ENCODE peak calls at places on chromosomes 12 and 14, in four cellular contexts. One of them, this sample, is unnamed.

GRCh38 chr14:91545946-91546716 is 36.0 kb upstream of the PPP4R3A start:
- DNase-seq in HepG2: no peak
- DNase-seq in H1: no peak
- DNase-seq in GM12878: no peak
- DNase-seq in this sample: no peak

GRCh38 chr12:108793756-108794441 is 62.6 kb upstream of the CORO1C start:
- DNase-seq in HepG2: peak; percentile 64
- DNase-seq in H1: no peak
- DNase-seq in GM12878: no peak
- DNase-seq in this sample: no peak

GRCh38 chr14:83071888-83072501 is 1538.3 kb upstream of the SEL1L start:
- DNase-seq in HepG2: peak; percentile 18
- DNase-seq in H1: no peak
- DNase-seq in GM12878: peak; percentile 11
- DNase-seq in this sample: no peak

GRCh38 chr14:89308232-89308959 is 108.6 kb downstream of the FOXN3 start:
- DNase-seq in HepG2: no peak
- DNase-seq in H1: no peak
- DNase-seq in GM12878: no peak
- DNase-seq in this sample: no peak

GRCh38 chr14:54640480-54640879 is 73.6 kb downstream of the SAMD4A start:
- DNase-seq in HepG2: no peak
- DNase-seq in H1: no peak
- DNase-seq in GM12878: no peak
- DNase-seq in this sample: no peak

GRCh38 chr12:121725420-121725819 is 12.9 kb downstream of the TMEM120B start:
- DNase-seq in HepG2: no peak
- DNase-seq in H1: no peak
- DNase-seq in GM12878: no peak
- DNase-seq in this sample: no peak

GRCh38 chr12:63294327-63294632 is 143.3 kb upstream of the AVPR1A start:
- DNase-seq in HepG2: peak; percentile 76
- DNase-seq in H1: no peak
- DNase-seq in GM12878: no peak
- DNase-seq in this sample: no peak

GRCh38 chr12:111203969-111204368 is 164.9 kb downstream of the PHETA1 start:
- DNase-seq in HepG2: no peak
- DNase-seq in H1: no peak
- DNase-seq in GM12878: no peak
- DNase-seq in this sample: no peak

GRCh38 chr12:109728921-109729836 is 15.6 kb downstream of the FAM222A start:
- DNase-seq in HepG2: no peak
- DNase-seq in H1: no peak
- DNase-seq in GM12878: no peak
- DNase-seq in this sample: peak; percentile 38

GRCh38 chr12:92779902-92780301 is 77.1 kb downstream of the PLEKHG7 start:
- DNase-seq in HepG2: no peak
- DNase-seq in H1: no peak
- DNase-seq in GM12878: no peak
- DNase-seq in this sample: no peak

GRCh38 chr12:29073631-29074239 is 75.3 kb upstream of the FAR2 start:
- DNase-seq in HepG2: peak; percentile 13
- DNase-seq in H1: no peak
- DNase-seq in GM12878: no peak
- DNase-seq in this sample: peak; percentile 42

GRCh38 chr14:103127356-103127755 is 4.1 kb downstream of the TNFAIP2 start:
- DNase-seq in HepG2: no peak
- DNase-seq in H1: peak; percentile 70
- DNase-seq in GM12878: no peak
- DNase-seq in this sample: no peak

GRCh38 chr12:45543887-45544286 is 185.6 kb upstream of the ARID2 start:
- DNase-seq in HepG2: peak; percentile 53
- DNase-seq in H1: no peak
- DNase-seq in GM12878: peak; percentile 56
- DNase-seq in this sample: peak; percentile 69

GRCh38 chr14:72519543-72519942 is 374.4 kb downstream of the DPF3 start:
- DNase-seq in HepG2: no peak
- DNase-seq in H1: no peak
- DNase-seq in GM12878: no peak
- DNase-seq in this sample: no peak

DNA sequence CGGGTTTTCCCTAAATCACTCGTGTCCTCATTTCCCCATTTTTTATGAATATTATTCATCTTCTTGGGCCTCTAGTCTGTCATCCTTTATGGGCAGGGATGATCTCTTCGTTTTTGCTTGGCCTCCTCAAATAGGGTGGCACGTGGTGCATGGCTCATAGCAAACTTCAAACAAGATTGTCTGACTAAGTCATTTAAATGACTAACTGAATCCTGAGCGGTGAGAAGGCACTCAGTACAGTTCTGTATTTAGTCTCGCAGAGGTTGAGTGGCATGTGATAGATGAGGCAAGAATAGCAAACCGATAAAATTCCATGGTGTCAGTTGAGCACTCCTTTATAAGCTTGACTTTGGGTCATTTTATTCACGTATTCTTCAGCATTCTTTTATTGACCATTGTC is 5.7 kb upstream of the JDP2 start:
- DNase-seq in HepG2: peak; percentile 21
- DNase-seq in H1: no peak
- DNase-seq in GM12878: no peak
- DNase-seq in this sample: no peak
- TF ChIP-seq TCF12 in HepG2: no peak
- TF ChIP-seq TCF12 in H1: no peak
- TF ChIP-seq TCF12 in GM12878: no peak
- TF ChIP-seq TCF12 in this sample: no peak

DNA sequence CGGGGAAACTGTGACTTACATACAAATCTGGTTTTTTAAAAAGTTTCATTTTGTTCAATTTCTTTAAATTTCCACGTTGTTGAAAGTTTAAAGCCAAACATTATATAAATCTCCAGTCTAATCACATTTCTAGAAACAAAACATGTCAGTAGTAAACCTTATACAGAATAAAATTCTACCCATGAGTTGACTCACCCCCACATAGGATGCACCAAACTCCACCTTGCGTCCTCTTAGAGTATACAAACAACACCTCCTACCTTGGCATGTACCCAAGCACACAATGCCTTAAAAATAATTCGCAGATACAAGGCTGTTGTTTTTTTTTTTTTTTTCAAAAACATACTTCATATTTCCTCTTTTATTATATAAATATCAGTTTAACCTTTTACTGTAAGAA is 3.4 kb downstream of the FBXL14 start:
- DNase-seq in HepG2: no peak
- DNase-seq in H1: no peak
- DNase-seq in GM12878: no peak
- DNase-seq in this sample: no peak
- H3K4me3 ChIP-seq in HepG2: no peak overlapping the region
- H3K4me3 ChIP-seq in H1: peak overlapping the region; percentile 58
- H3K4me3 ChIP-seq in GM12878: peak overlapping the region; percentile 66
- H3K4me3 ChIP-seq in this sample: peak overlapping the region; percentile 25

GRCh38 chr12:56431850-56432249 is 17.4 kb downstream of the TIMELESS start:
- DNase-seq in HepG2: no peak
- DNase-seq in H1: no peak
- DNase-seq in GM12878: no peak
- DNase-seq in this sample: no peak

GRCh38 chr12:56434828-56435227 is 14.4 kb downstream of the TIMELESS start:
- DNase-seq in HepG2: no peak
- DNase-seq in H1: no peak
- DNase-seq in GM12878: no peak
- DNase-seq in this sample: no peak

GRCh38 chr12:56425940-56426438 is 23.2 kb downstream of the TIMELESS start:
- DNase-seq in HepG2: no peak
- DNase-seq in H1: no peak
- DNase-seq in GM12878: no peak
- DNase-seq in this sample: no peak

GRCh38 chr12:56431288-56431687 is 17.9 kb downstream of the TIMELESS start:
- DNase-seq in HepG2: no peak
- DNase-seq in H1: no peak
- DNase-seq in GM12878: no peak
- DNase-seq in this sample: no peak
- TF ChIP-seq TCF12 in HepG2: no peak
- TF ChIP-seq TCF12 in H1: no peak
- TF ChIP-seq TCF12 in GM12878: no peak
- TF ChIP-seq TCF12 in this sample: no peak

GRCh38 chr12:4024701-4025419 is 151.7 kb upstream of the PARP11 start:
- DNase-seq in HepG2: no peak
- DNase-seq in H1: peak; percentile 61
- DNase-seq in GM12878: no peak
- DNase-seq in this sample: no peak
- H3K4me3 ChIP-seq in HepG2: no peak overlapping the region
- H3K4me3 ChIP-seq in H1: peak overlapping the region; percentile 41
- H3K4me3 ChIP-seq in GM12878: no peak overlapping the region
- H3K4me3 ChIP-seq in this sample: no peak overlapping the region

GRCh38 chr14:66046591-66046990 is 439.6 kb upstream of the CCDC196 start:
- DNase-seq in HepG2: no peak
- DNase-seq in H1: no peak
- DNase-seq in GM12878: no peak
- DNase-seq in this sample: no peak
- TF ChIP-seq TCF12 in HepG2: no peak
- TF ChIP-seq TCF12 in H1: no peak
- TF ChIP-seq TCF12 in GM12878: no peak
- TF ChIP-seq TCF12 in this sample: no peak